ENCODE peak calls at places on chromosomes 3 and 15, in nine cellular contexts. S is activated CD4-positive, alpha-beta T cell treated with anti-CD3 and anti-CD28 coated beads, Interleukin-2, amount 10 ng/mL, durations not matched to agents 7 days and 5 days; B is nephron progenitor cell; I is NCI-H69; N is NCI-H1092; O is stimulated activated CD4-positive, alpha-beta T cell treated with anti-CD3 and anti-CD28 coated beads, Interleukin-4, amount 100 ng/mL, for 1 hour; A is heart left ventricle; M is activated T-cell treated with anti-CD3 and anti-CD28 coated beads, Interleukin-2, amount 50 U/mL, for 24 hours; D is C1 segment of cervical spinal cord. V is an unnamed sample.

GRCh38 chr3:94115482-94115881 is 52.6 kb downstream of the NSUN3 start:
- DNase-seq in S (no peak), B (no peak), I (peak), N (no peak), O (no peak), A (no peak), M (no peak), D (no peak), V (no peak)

GRCh38 chr15:57213783-57214366 is 162.4 kb upstream of the CGNL1 start:
- DNase-seq in S (no peak), B (no peak), I (peak), N (peak), O (no peak), A (no peak), M (no peak), D (no peak), V (no peak)

GRCh38 chr3:79587150-79587549 is 180.6 kb downstream of the ROBO1 start:
- DNase-seq in S (no peak), B (no peak), I (peak), N (no peak), O (no peak), A (no peak), M (no peak), D (no peak), V (no peak)

GRCh38 chr3:126850370-126851085 is 132.4 kb upstream of the PLXNA1 start:
- DNase-seq in S (no peak), B (peak), I (no peak), N (no peak), O (no peak), A (peak), M (no peak), D (no peak), V (no peak)

GRCh38 chr15:99438691-99439523 is 126.9 kb upstream of the MEF2A start:
- DNase-seq in S (no peak), B (no peak), I (peak), N (no peak), O (peak), A (peak), M (peak), D (no peak), V (no peak)

GRCh38 chr3:32278714-32279113 is 40.2 kb downstream of the CMTM8 start:
- DNase-seq in S (no peak), B (no peak), I (no peak), N (no peak), O (no peak), A (no peak), M (no peak), D (no peak), V (no peak)

GRCh38 chr15:81133782-81134461 is at the start of gene CFAP161:
- DNase-seq in S (no peak), B (peak), I (peak), N (peak), O (peak), A (peak), M (peak), D (peak), V (no peak)

GRCh38 chr15:91862891-91863520 is 9.5 kb downstream of the SLCO3A1 start:
- DNase-seq in S (no peak), B (no peak), I (peak), N (no peak), O (no peak), A (no peak), M (no peak), D (no peak), V (no peak)

GRCh38 chr15:89227425-89227824 is 6.0 kb upstream of the RLBP1 start:
- DNase-seq in S (no peak), B (no peak), I (no peak), N (no peak), O (no peak), A (no peak), M (no peak), D (no peak), V (no peak)

GRCh38 chr3:25453521-25454410 is 25.7 kb downstream of the RARB start:
- DNase-seq in S (no peak), B (no peak), I (no peak), N (no peak), O (no peak), A (no peak), M (no peak), D (no peak), V (no peak)

GRCh38 chr3:3196148-3196861 is 16.8 kb upstream of the CRBN start:
- DNase-seq in S (no peak), B (peak), I (peak), N (no peak), O (no peak), A (no peak), M (no peak), D (no peak), V (no peak)

GRCh38 chr3:8777201-8777977 is 8.0 kb upstream of the OXTR start:
- DNase-seq in S (no peak), B (no peak), I (no peak), N (no peak), O (no peak), A (no peak), M (no peak), D (no peak), V (no peak)

GRCh38 chr3:170809021-170809974 is 60.7 kb downstream of the RPL22L1 start:
- DNase-seq in S (peak), B (peak), I (peak), N (peak), O (no peak), A (peak), M (no peak), D (no peak), V (no peak)

GRCh38 chr3:87052499-87053260 is 61.7 kb upstream of the VGLL3 start:
- DNase-seq in S (no peak), B (no peak), I (no peak), N (no peak), O (no peak), A (no peak), M (no peak), D (no peak), V (no peak)

GRCh38 chr15:66955871-66956585 is 109.4 kb upstream of the SMAD3 start:
- DNase-seq in S (no peak), B (no peak), I (peak), N (no peak), O (no peak), A (no peak), M (no peak), D (no peak), V (no peak)

GRCh38 chr3:13205567-13206143 is 132.4 kb upstream of the IQSEC1 start:
- DNase-seq in S (no peak), B (no peak), I (no peak), N (no peak), O (no peak), A (no peak), M (no peak), D (no peak), V (no peak)

GRCh38 chr15:65377105-65377975 is 462 bp downstream of the IGDCC3 start:
- DNase-seq in S (no peak), B (peak), I (peak), N (no peak), O (no peak), A (no peak), M (peak), D (no peak), V (no peak)

GRCh38 chr3:137612293-137612692 is 151.8 kb upstream of the SOX14 start:
- DNase-seq in S (no peak), B (no peak), I (no peak), N (no peak), O (no peak), A (no peak), M (no peak), D (no peak), V (no peak)

GRCh38 chr15:65344909-65345275 is 32.9 kb downstream of the IGDCC3 start:
- DNase-seq in S (no peak), B (no peak), I (no peak), N (no peak), O (no peak), A (no peak), M (no peak), D (no peak), V (no peak)

GRCh38 chr3:64541803-64542202 is 146.0 kb downstream of the ADAMTS9 start:
- DNase-seq in S (no peak), B (no peak), I (no peak), N (no peak), O (no peak), A (no peak), M (no peak), D (no peak), V (no peak)

GRCh38 chr3:183033746-183034145 is 53.4 kb upstream of the DCUN1D1 start:
- DNase-seq in S (no peak), B (no peak), I (no peak), N (no peak), O (no peak), A (no peak), M (no peak), D (no peak), V (no peak)

GRCh38 chr3:62373714-62374333 is 474 bp upstream of the FEZF2 start:
- DNase-seq in S (no peak), B (no peak), I (no peak), N (no peak), O (no peak), A (no peak), M (no peak), D (no peak), V (no peak)

GRCh38 chr3:122967376-122968164 is 60.0 kb downstream of the SEMA5B start:
- DNase-seq in S (no peak), B (no peak), I (no peak), N (no peak), O (no peak), A (no peak), M (no peak), D (no peak), V (no peak)

GRCh38 chr3:129015388-129016105 is 14.4 kb downstream of the EFCC1 start:
- DNase-seq in S (peak), B (no peak), I (no peak), N (no peak), O (peak), A (peak), M (peak), D (no peak), V (peak)

GRCh38 chr3:3119393-3119851 is 7.3 kb upstream of the TRNT1 start:
- DNase-seq in S (no peak), B (no peak), I (no peak), N (no peak), O (no peak), A (no peak), M (no peak), D (no peak), V (no peak)

GRCh38 chr3:190694335-190695001 is 168.0 kb downstream of the GMNC start:
- DNase-seq in S (no peak), B (no peak), I (no peak), N (no peak), O (no peak), A (no peak), M (no peak), D (no peak), V (no peak)

GRCh38 chr15:38362355-38362754 is 91.6 kb upstream of the FAM98B start:
- DNase-seq in S (no peak), B (no peak), I (peak), N (no peak), O (no peak), A (no peak), M (no peak), D (no peak), V (no peak)

V was measured in effector memory CD8-positive, alpha-beta T cell.